ENCODE peak calls at places on chromosome 5, in seven cellular contexts. F, B, K, I, O, A and D are unnamed samples.

GRCh38 chr5:910769-911160 is 18.1 kb downstream of the TRIP13 start:
- DNase-seq in F (no peak), B (no peak), K (no peak), I (no peak), O (no peak), A (no peak), D (no peak)

GRCh38 chr5:103369125-103370120 is 110.9 kb downstream of the MACIR start:
- DNase-seq in F (no peak), B (no peak), K (no peak), I (no peak), O (no peak), A (no peak), D (no peak)

GRCh38 chr5:172860520-172861443 is 26.7 kb downstream of the ERGIC1 start:
- DNase-seq in F (peak), B (no peak), K (peak), I (peak), O (peak), A (peak), D (peak)

GRCh38 chr5:156774273-156774672 is 75.8 kb upstream of the PPP1R2B start:
- DNase-seq in F (no peak), B (no peak), K (no peak), I (no peak), O (no peak), A (no peak), D (no peak)

GRCh38 chr5:142508630-142509425 is 177.1 kb downstream of the FGF1 start:
- DNase-seq in F (no peak), B (no peak), K (no peak), I (no peak), O (no peak), A (no peak), D (no peak)

GRCh38 chr5:103466494-103466893 is 96.1 kb downstream of the NUDT12 start:
- DNase-seq in F (no peak), B (no peak), K (no peak), I (no peak), O (no peak), A (no peak), D (no peak)

GRCh38 chr5:38780950-38781349 is 64.9 kb upstream of the OSMR start:
- DNase-seq in F (peak), B (no peak), K (peak), I (peak), O (peak), A (peak), D (no peak)

GRCh38 chr5:39102684-39103155 is 28.5 kb upstream of the RICTOR start:
- DNase-seq in F (no peak), B (no peak), K (no peak), I (no peak), O (no peak), A (no peak), D (no peak)

GRCh38 chr5:14204785-14205321 is 61.7 kb downstream of the TRIO start:
- DNase-seq in F (peak), B (no peak), K (peak), I (peak), O (peak), A (peak), D (peak)

GRCh38 chr5:90095292-90096060 is 314.1 kb downstream of the CETN3 start:
- DNase-seq in F (no peak), B (no peak), K (no peak), I (no peak), O (no peak), A (no peak), D (no peak)

GRCh38 chr5:35319231-35320002 is 89.1 kb upstream of the PRLR start:
- DNase-seq in F (peak), B (no peak), K (peak), I (no peak), O (peak), A (peak), D (no peak)

GRCh38 chr5:175377816-175378215 is 66.2 kb downstream of the DRD1 start:
- DNase-seq in F (no peak), B (no peak), K (no peak), I (no peak), O (no peak), A (no peak), D (no peak)

GRCh38 chr5:77563475-77563874 is 71.4 kb upstream of the WDR41 start:
- DNase-seq in F (no peak), B (no peak), K (no peak), I (no peak), O (no peak), A (peak), D (no peak)

GRCh38 chr5:66197764-66198405 is 53.8 kb downstream of the SREK1 start:
- DNase-seq in F (no peak), B (no peak), K (no peak), I (no peak), O (no peak), A (no peak), D (no peak)

GRCh38 chr5:129460121-129460950 is at the start of gene ADAMTS19:
- DNase-seq in F (no peak), B (peak), K (no peak), I (no peak), O (peak), A (no peak), D (no peak)

GRCh38 chr5:84239509-84239908 is 145.2 kb downstream of the EDIL3 start:
- DNase-seq in F (no peak), B (no peak), K (no peak), I (no peak), O (no peak), A (no peak), D (no peak)

GRCh38 chr5:131994533-131995226 is 16.8 kb downstream of the ACSL6 start:
- DNase-seq in F (no peak), B (no peak), K (no peak), I (no peak), O (no peak), A (no peak), D (peak)

GRCh38 chr5:147887026-147887627 is 8.6 kb downstream of the SCGB3A2 start:
- DNase-seq in F (no peak), B (no peak), K (no peak), I (no peak), O (no peak), A (no peak), D (no peak)

GRCh38 chr5:134184155-134185135 is 7.7 kb upstream of the SKP1 start:
- DNase-seq in F (peak), B (peak), K (peak), I (peak), O (peak), A (peak), D (peak)

GRCh38 chr5:5372930-5373329 is 49.5 kb upstream of the ICE1 start:
- DNase-seq in F (no peak), B (no peak), K (no peak), I (no peak), O (no peak), A (no peak), D (no peak)

GRCh38 chr5:78594946-78595921 is 53.3 kb downstream of the LHFPL2 start:
- DNase-seq in F (no peak), B (no peak), K (peak), I (peak), O (peak), A (no peak), D (no peak)

DNA sequence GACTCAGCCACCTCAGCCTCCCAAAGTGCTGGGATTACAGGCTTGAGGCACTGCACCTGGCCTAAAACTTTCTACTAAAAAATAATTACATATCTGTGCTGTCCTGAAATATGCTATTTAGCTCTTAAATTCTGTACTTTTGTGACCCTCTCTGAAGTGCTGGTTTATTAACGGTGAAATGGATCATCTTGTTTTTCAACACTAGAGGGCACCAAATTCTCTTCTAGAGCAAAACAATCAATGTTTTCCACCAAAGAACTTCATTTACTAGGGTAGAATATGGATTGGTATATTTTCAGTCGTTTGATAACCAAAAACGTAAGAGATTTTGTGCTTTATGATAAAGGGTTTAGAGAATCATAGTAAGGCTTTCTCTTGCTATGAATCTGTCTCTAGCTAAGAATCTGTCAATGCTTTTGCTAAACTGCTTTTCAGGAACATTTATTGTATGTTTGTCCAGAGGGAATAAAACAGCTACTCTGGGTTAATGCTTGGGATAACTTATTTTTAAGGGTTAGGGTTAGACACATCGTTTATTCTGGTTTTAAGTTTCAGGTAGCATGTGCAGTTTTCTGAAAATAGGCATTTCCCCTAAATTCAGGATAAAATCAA is 63.6 kb downstream of the RNF180 start:
- DNase-seq in F (no peak), B (no peak), K (no peak), I (no peak), O (no peak), A (no peak), D (no peak)
- H3K27ac ChIP-seq in F (no peak), B (no peak), K (no peak), I (no peak), O (no peak), A (no peak), D (no peak)

GRCh38 chr5:56329652-56330051 is 96.5 kb upstream of the ANKRD55 start:
- DNase-seq in F (no peak), B (no peak), K (no peak), I (no peak), O (no peak), A (no peak), D (no peak)

GRCh38 chr5:56330167-56330566 is 97.0 kb upstream of the ANKRD55 start:
- DNase-seq in F (no peak), B (no peak), K (no peak), I (no peak), O (no peak), A (no peak), D (no peak)

GRCh38 chr5:56327810-56328209 is 94.7 kb upstream of the ANKRD55 start:
- DNase-seq in F (no peak), B (no peak), K (no peak), I (no peak), O (no peak), A (no peak), D (no peak)

GRCh38 chr5:56328753-56329560 is 95.8 kb upstream of the ANKRD55 start:
- DNase-seq in F (no peak), B (no peak), K (no peak), I (no peak), O (no peak), A (no peak), D (no peak)

DNA sequence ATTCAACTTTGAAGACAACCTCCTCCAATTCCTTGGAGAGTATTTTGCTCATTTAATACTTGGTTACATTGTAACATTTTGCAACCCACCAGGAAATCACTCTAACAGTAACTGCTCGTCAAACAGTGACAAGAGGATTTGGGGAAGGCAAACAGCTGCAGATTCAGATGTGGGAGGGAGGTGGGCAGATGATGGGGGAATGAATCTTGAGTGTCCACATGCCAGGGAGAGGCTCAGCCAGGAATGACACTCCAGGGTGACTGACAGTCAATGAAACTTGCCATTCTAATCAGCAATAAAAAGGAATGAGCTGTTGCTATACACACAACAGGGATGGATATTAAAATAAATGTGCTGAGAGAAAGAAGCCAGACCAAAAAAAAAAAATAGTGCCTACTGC is 97.7 kb upstream of the ANKRD55 start:
- DNase-seq in F (no peak), B (no peak), K (no peak), I (no peak), O (no peak), A (no peak), D (no peak)
- TF ChIP-seq POLR2AphosphoS5 in F (no peak), B (no peak), K (no peak), I (no peak), O (no peak), A (no peak), D (no peak)

DNA sequence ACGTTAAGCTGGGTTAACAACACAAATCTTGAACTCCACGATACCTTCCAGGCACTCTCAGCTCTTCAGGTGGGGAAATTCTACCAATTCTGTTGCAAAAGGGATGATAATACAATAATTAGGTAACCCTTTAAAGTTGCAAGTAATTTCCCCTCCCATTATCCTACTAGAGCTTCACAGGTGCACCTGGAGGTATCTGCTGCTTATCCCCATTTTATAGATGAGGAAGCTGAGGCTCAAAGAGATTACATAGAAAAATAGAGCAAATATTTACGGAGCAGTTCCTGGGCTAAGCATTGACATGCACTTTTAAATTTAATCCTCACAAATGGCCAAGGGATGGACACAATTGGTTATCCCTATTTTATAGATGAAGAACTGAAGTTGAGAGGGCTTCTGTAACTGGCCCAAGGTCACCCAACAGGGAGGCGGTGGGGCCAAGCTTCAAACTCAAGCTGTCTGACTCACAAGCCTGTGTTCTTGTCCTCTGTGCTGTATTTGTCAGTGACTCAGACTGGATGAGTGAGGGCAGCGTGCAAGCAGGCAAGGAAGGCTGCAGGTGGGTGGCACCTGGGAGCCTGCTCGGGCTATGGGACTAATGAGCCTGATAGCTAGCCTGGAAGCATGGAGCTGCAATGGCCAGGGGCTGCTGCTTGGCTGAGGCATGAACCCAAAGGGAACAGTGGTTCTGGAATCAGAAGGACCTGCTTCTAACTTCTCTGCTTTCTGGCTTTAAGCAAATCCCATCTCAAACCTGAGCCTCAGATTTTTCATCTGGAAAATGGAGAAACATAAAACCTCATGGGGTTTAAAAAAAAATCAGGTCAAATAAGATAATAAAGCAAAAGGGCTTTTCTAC is 105.5 kb downstream of the PDE6A start:
- DNase-seq in F (no peak), B (no peak), K (no peak), I (no peak), O (no peak), A (peak), D (peak)
- H3K27ac ChIP-seq in F (no peak), B (no peak), K (no peak), I (no peak), O (no peak), A (no peak), D (no peak)

GRCh38 chr5:88834499-88834898 is 48.5 kb downstream of the MEF2C start:
- DNase-seq in F (no peak), B (no peak), K (no peak), I (no peak), O (no peak), A (no peak), D (no peak)

GRCh38 chr5:88837222-88837621 is 45.8 kb downstream of the MEF2C start:
- DNase-seq in F (no peak), B (no peak), K (no peak), I (no peak), O (no peak), A (no peak), D (no peak)

GRCh38 chr5:88838500-88838899 is 44.5 kb downstream of the MEF2C start:
- DNase-seq in F (no peak), B (no peak), K (no peak), I (no peak), O (no peak), A (no peak), D (no peak)

GRCh38 chr5:88837817-88838216 is 45.2 kb downstream of the MEF2C start:
- DNase-seq in F (no peak), B (no peak), K (no peak), I (no peak), O (no peak), A (no peak), D (no peak)

GRCh38 chr5:88836195-88836838 is 46.7 kb downstream of the MEF2C start:
- DNase-seq in F (no peak), B (no peak), K (no peak), I (no peak), O (no peak), A (no peak), D (peak)
- TF ChIP-seq POLR2AphosphoS5 in F (no peak), B (no peak), K (peak), I (no peak), O (no peak), A (peak), D (peak)

GRCh38 chr5:149443210-149443609 is 64.1 kb upstream of the IL17B start:
- DNase-seq in F (no peak), B (no peak), K (no peak), I (no peak), O (no peak), A (no peak), D (no peak)
- H3K27ac ChIP-seq in F (peak), B (peak), K (peak), I (peak), O (peak), A (peak), D (peak)

DNA sequence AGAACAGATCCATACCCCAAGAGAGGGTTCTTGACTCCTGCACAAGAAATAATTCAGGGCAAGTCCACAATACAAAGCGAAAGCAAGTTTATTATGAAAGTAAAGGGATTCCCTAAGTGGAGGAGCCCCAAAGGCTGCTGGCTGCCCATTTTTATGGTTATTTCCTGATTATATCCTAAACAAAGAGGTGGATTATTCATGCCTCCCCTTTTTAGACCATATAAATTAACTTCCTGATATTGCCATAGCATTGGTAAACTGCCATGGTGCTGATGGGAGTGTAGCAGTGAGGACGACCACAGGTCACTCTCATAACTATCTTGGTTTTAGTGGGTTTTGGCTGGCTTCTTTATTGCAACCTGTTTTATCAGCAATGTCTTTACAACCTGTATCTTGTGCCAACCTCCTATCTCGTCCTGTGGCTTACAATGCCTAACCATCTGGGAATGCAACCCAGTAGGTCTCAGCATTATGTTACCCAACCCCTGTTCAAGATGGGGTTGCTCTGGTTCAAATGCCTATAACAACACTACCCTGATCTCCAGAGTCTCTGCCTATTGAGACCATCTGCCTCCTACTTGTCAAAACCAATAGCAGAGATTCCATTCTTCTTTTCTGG is 154.4 kb upstream of the GRAMD2B start:
- DNase-seq in F (no peak), B (no peak), K (no peak), I (no peak), O (peak), A (no peak), D (no peak)
- TF ChIP-seq POLR2AphosphoS5 in F (no peak), B (no peak), K (no peak), I (no peak), O (no peak), A (no peak), D (no peak)

DNA sequence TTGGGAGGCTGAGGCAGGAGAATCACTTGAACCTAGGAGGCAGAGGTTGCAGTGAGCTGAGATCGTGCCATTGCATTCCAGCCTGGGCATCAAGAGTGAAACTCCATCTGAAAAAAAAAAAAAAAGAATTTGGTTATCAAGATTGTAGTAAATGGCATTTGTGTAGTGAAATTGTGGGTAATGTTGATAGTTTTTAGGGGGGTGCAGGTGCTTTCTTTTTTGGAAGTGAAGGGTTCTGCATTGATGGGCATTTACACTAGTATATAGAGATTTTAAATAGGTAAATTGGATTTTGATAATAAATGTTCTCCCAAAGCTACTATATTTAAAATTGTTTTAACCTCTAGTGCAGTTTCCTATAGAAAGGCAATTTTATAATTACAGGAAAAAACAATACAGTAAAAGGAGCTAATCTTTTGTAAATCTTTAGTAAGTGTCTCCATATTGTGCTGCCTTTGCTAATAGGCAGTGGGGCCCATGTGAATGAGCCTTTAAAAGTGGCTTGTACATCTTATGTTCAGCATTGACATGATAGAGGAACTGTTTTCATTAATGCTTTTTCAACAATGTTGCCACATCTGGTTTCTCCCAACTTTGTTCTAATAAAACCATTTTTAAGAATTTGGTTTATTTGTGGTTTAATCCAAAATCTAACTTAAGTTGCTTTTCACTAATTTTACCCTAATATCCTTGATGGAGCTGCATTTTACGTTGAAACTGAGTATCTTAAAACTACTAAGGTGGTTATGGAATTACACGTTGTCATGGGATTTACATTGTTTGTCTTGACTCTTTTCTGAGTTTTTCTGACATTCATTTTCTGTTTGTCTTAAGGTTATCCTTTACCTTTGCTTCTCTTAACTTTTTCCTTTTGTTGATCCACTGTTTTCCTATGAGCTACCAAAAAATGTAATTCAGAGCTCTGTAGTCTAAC is 11.1 kb downstream of the MATR3 start:
- DNase-seq in F (no peak), B (no peak), K (no peak), I (no peak), O (no peak), A (no peak), D (no peak)
- H3K27ac ChIP-seq in F (no peak), B (no peak), K (no peak), I (no peak), O (no peak), A (no peak), D (no peak)